ENCODE peak calls at places on chromosome 18, in seven cellular contexts. F is HCT116, I is Peyer's patch, S is tibial artery, W is stomach, X is RWPE1, P is fibroblast of lung. T is an unnamed sample.

GRCh38 chr18:711693-712400 is 583 bp downstream of the ENOSF1 start:
- DNase-seq in F (peak), I (peak), S (peak), W (peak), X (peak), P (peak), T (peak)

GRCh38 chr18:3741333-3741732 is 291.4 kb downstream of the TGIF1 start:
- DNase-seq in F (no peak), I (no peak), S (no peak), W (no peak), X (no peak), P (no peak), T (no peak)

GRCh38 chr18:47115205-47115604 is 35.1 kb downstream of the HDHD2 start:
- DNase-seq in F (no peak), I (no peak), S (no peak), W (no peak), X (no peak), P (no peak), T (no peak)

GRCh38 chr18:58669731-58670379 is 1.4 kb upstream of the MALT1 start:
- DNase-seq in F (peak), I (no peak), S (no peak), W (no peak), X (peak), P (peak), T (no peak)

GRCh38 chr18:42582266-42582665 is 533.2 kb downstream of the RIT2 start:
- DNase-seq in F (no peak), I (no peak), S (no peak), W (no peak), X (no peak), P (no peak), T (no peak)

GRCh38 chr18:36108601-36109000 is 20.5 kb downstream of the SLC39A6 start:
- DNase-seq in F (no peak), I (no peak), S (no peak), W (no peak), X (no peak), P (no peak), T (no peak)

GRCh38 chr18:74148543-74149070 is 284 bp downstream of the TIMM21 start:
- DNase-seq in F (no peak), I (no peak), S (no peak), W (no peak), X (no peak), P (no peak), T (no peak)

GRCh38 chr18:61803393-61803792 is 89.4 kb downstream of the RNF152 start:
- DNase-seq in F (no peak), I (no peak), S (no peak), W (no peak), X (no peak), P (no peak), T (no peak)

GRCh38 chr18:13436596-13436995 is 218.0 kb downstream of the LDLRAD4 start:
- DNase-seq in F (no peak), I (no peak), S (no peak), W (no peak), X (no peak), P (no peak), T (no peak)

GRCh38 chr18:11983592-11983991 is 2.3 kb downstream of the IMPA2 start:
- DNase-seq in F (no peak), I (no peak), S (no peak), W (no peak), X (no peak), P (no peak), T (no peak)

GRCh38 chr18:70781860-70782453 is 493.1 kb downstream of the SOCS6 start:
- DNase-seq in F (peak), I (no peak), S (peak), W (peak), X (peak), P (peak), T (no peak)

GRCh38 chr18:362914-363295 is 95.1 kb upstream of the THOC1 start:
- DNase-seq in F (no peak), I (no peak), S (no peak), W (no peak), X (no peak), P (no peak), T (no peak)

GRCh38 chr18:13161276-13161899 is 57.2 kb upstream of the LDLRAD4 start:
- DNase-seq in F (no peak), I (no peak), S (no peak), W (no peak), X (no peak), P (no peak), T (peak)

GRCh38 chr18:3008546-3008945 is 4.4 kb downstream of the LPIN2 start:
- DNase-seq in F (no peak), I (no peak), S (no peak), W (no peak), X (no peak), P (peak), T (no peak)

GRCh38 chr18:52409732-52410131 is 69.7 kb downstream of the DCC start:
- DNase-seq in F (no peak), I (no peak), S (no peak), W (no peak), X (peak), P (no peak), T (no peak)

GRCh38 chr18:45764000-45764686 is 40.2 kb downstream of the SLC14A1 start:
- DNase-seq in F (no peak), I (no peak), S (no peak), W (no peak), X (no peak), P (peak), T (no peak)

GRCh38 chr18:3184275-3184963 is 35.3 kb downstream of the MYOM1 start:
- DNase-seq in F (no peak), I (no peak), S (no peak), W (no peak), X (no peak), P (no peak), T (no peak)

GRCh38 chr18:12783524-12783923 is 80.7 kb downstream of the PSMG2 start:
- DNase-seq in F (no peak), I (peak), S (no peak), W (no peak), X (no peak), P (no peak), T (no peak)

GRCh38 chr18:79538635-79539034 is 141.0 kb upstream of the CTDP1 start:
- DNase-seq in F (no peak), I (peak), S (no peak), W (no peak), X (no peak), P (no peak), T (no peak)

GRCh38 chr18:3454365-3455089 is 4.6 kb downstream of the TGIF1 start:
- DNase-seq in F (no peak), I (no peak), S (no peak), W (no peak), X (no peak), P (peak), T (no peak)

GRCh38 chr18:50656396-50656795 is 96.5 kb downstream of the MAPK4 start:
- DNase-seq in F (no peak), I (no peak), S (no peak), W (no peak), X (no peak), P (no peak), T (no peak)

GRCh38 chr18:53610957-53611356 is 613.5 kb downstream of the MBD2 start:
- DNase-seq in F (no peak), I (no peak), S (no peak), W (no peak), X (no peak), P (no peak), T (no peak)
- H3K27ac ChIP-seq in F (no peak), I (no peak), S (no peak), W (no peak), X (no peak), P (no peak), T (no peak)

GRCh38 chr18:48841381-48842258 is 109.1 kb downstream of the SMAD7 start:
- DNase-seq in F (no peak), I (peak), S (peak), W (no peak), X (no peak), P (peak), T (peak)
- H3K27ac ChIP-seq in F (no peak), I (peak), S (peak), W (peak), X (peak), P (no peak), T (peak)

GRCh38 chr18:23756590-23757540 is 67.6 kb downstream of the LAMA3 start:
- DNase-seq in F (no peak), I (no peak), S (no peak), W (no peak), X (no peak), P (no peak), T (no peak)
- H3K27ac ChIP-seq in F (no peak), I (no peak), S (no peak), W (no peak), X (no peak), P (no peak), T (no peak)

GRCh38 chr18:21177742-21178305 is 64.2 kb upstream of the GREB1L start:
- DNase-seq in F (no peak), I (no peak), S (no peak), W (no peak), X (no peak), P (no peak), T (no peak)
- H3K27ac ChIP-seq in F (no peak), I (no peak), S (no peak), W (no peak), X (no peak), P (no peak), T (no peak)

T was measured in coronary artery.